ENCODE peak calls at places on chromosome 2, in eight cellular contexts. B is H7; C is AG08396; E is lower leg skin; F is activated T-cell treated with anti-CD3 and anti-CD28 coated beads for 24 hours; W is head of caudate nucleus; U is CD4-positive, alpha-beta T cell; D is iris pigment epithelial cell. R is an unnamed sample.

GRCh38 chr2:181781082-181781786 is 100.9 kb upstream of the NEUROD1 start:
- DNase-seq in B (no peak), C (no peak), E (no peak), F (no peak), W (no peak), U (no peak), D (no peak), R (no peak)

GRCh38 chr2:126874961-126875360 is 23.7 kb upstream of the TEX51 start:
- DNase-seq in B (no peak), C (no peak), E (no peak), F (no peak), W (no peak), U (no peak), D (no peak), R (no peak)

GRCh38 chr2:58571181-58571852 is 330.2 kb upstream of the FANCL start:
- DNase-seq in B (peak; percentile 59), C (peak; percentile 36), E (peak; percentile 16), F (no peak), W (peak; percentile 13), U (no peak), D (peak; percentile 80), R (peak; percentile 34)

GRCh38 chr2:189337648-189338047 is 103.6 kb upstream of the WDR75 start:
- DNase-seq in B (no peak), C (peak; percentile 41), E (no peak), F (no peak), W (no peak), U (no peak), D (peak; percentile 82), R (no peak)

GRCh38 chr2:181264436-181264835 is 192.8 kb upstream of the ITGA4 start:
- DNase-seq in B (no peak), C (no peak), E (no peak), F (no peak), W (no peak), U (no peak), D (peak; percentile 54), R (no peak)

GRCh38 chr2:117980783-117981676 is 32.8 kb downstream of the CCDC93 start:
- DNase-seq in B (no peak), C (peak; percentile 24), E (no peak), F (no peak), W (no peak), U (no peak), D (peak; percentile 96), R (no peak)

GRCh38 chr2:10658041-10658913 is 31.5 kb downstream of the NOL10 start:
- DNase-seq in B (no peak), C (peak; percentile 50), E (no peak), F (no peak), W (no peak), U (no peak), D (peak; percentile 92), R (no peak)

GRCh38 chr2:20061940-20062339 is 10.5 kb upstream of the LAPTM4A start:
- DNase-seq in B (no peak), C (no peak), E (no peak), F (no peak), W (no peak), U (no peak), D (no peak), R (no peak)

GRCh38 chr2:235500761-235501662 is 7.2 kb downstream of the AGAP1 start:
- DNase-seq in B (no peak), C (peak; percentile 68), E (no peak), F (no peak), W (no peak), U (no peak), D (peak; percentile 79), R (no peak)

GRCh38 chr2:20674974-20675679 is 8.2 kb downstream of the GDF7 start:
- DNase-seq in B (peak; percentile 28), C (peak; percentile 91), E (no peak), F (no peak), W (no peak), U (no peak), D (peak; percentile 74), R (no peak)

GRCh38 chr2:43942001-43942400 is 53.8 kb downstream of the LRPPRC start:
- DNase-seq in B (no peak), C (no peak), E (no peak), F (no peak), W (no peak), U (no peak), D (no peak), R (no peak)

GRCh38 chr2:31137211-31138036 is 816 bp downstream of the GALNT14 start:
- DNase-seq in B (peak; percentile 87), C (peak; percentile 38), E (no peak), F (no peak), W (no peak), U (no peak), D (no peak), R (no peak)

GRCh38 chr2:79782540-79782939 is 269.7 kb downstream of the CTNNA2 start:
- DNase-seq in B (peak; percentile 43), C (no peak), E (no peak), F (no peak), W (no peak), U (no peak), D (no peak), R (no peak)

GRCh38 chr2:217466104-217466503 is 536.7 kb downstream of the TNS1 start:
- DNase-seq in B (no peak), C (no peak), E (no peak), F (no peak), W (no peak), U (no peak), D (no peak), R (no peak)

GRCh38 chr2:120994301-120994700 is 258.6 kb downstream of the GLI2 start:
- DNase-seq in B (no peak), C (no peak), E (no peak), F (no peak), W (no peak), U (no peak), D (no peak), R (no peak)

GRCh38 chr2:239935789-239936758 is 89.1 kb downstream of the NDUFA10 start:
- DNase-seq in B (no peak), C (no peak), E (no peak), F (no peak), W (no peak), U (no peak), D (no peak), R (no peak)

GRCh38 chr2:36484454-36484853 is 113.5 kb downstream of the FEZ2 start:
- DNase-seq in B (no peak), C (no peak), E (no peak), F (no peak), W (no peak), U (no peak), D (no peak), R (no peak)

R was measured in LNCaP clone FGC.